ENCODE peak calls at places on chromosomes 11 and 22, in six cellular contexts. B, Y, P, U, H and Z are unnamed samples.

GRCh38 chr22:24554316-24555159 is at the start of gene GUCD1:
- DNase-seq in B (no peak), Y (no peak), P (no peak), U (no peak), H (no peak), Z (no peak)

GRCh38 chr22:35627267-35628041 is 10.3 kb upstream of the MB start:
- DNase-seq in B (peak; percentile 94), Y (peak; percentile 63), P (peak; percentile 35), U (no peak), H (peak; percentile 64), Z (peak; percentile 69)

GRCh38 chr22:42972592-42973535 is 42.1 kb downstream of the PACSIN2 start:
- DNase-seq in B (no peak), Y (no peak), P (no peak), U (no peak), H (no peak), Z (no peak)

GRCh38 chr11:79366218-79366617 is 74.6 kb downstream of the TENM4 start:
- DNase-seq in B (no peak), Y (no peak), P (no peak), U (no peak), H (no peak), Z (no peak)

GRCh38 chr11:78080818-78081495 is 1.3 kb upstream of the NDUFC2 start:
- DNase-seq in B (no peak), Y (no peak), P (peak; percentile 79), U (no peak), H (peak; percentile 64), Z (no peak)

GRCh38 chr11:36151933-36152580 is 137.2 kb downstream of the COMMD9 start:
- DNase-seq in B (no peak), Y (no peak), P (no peak), U (no peak), H (no peak), Z (no peak)

GRCh38 chr11:5225480-5225871 is 1.4 kb downstream of the HBB start:
- DNase-seq in B (no peak), Y (no peak), P (peak; percentile 77), U (no peak), H (no peak), Z (no peak)

GRCh38 chr22:18033204-18033998 is 9.0 kb upstream of the MICAL3 start:
- DNase-seq in B (no peak), Y (no peak), P (no peak), U (no peak), H (no peak), Z (no peak)

GRCh38 chr22:31579835-31580242 is 82.2 kb downstream of the PISD start:
- DNase-seq in B (peak; percentile 16), Y (no peak), P (no peak), U (no peak), H (peak; percentile 96), Z (no peak)

GRCh38 chr11:1488575-1489180 is 2.1 kb upstream of the MOB2 start:
- DNase-seq in B (no peak), Y (no peak), P (no peak), U (no peak), H (no peak), Z (no peak)

GRCh38 chr22:36027960-36028645 is 521 bp downstream of the RBFOX2 start:
- DNase-seq in B (no peak), Y (no peak), P (no peak), U (no peak), H (no peak), Z (no peak)

GRCh38 chr22:19576460-19577421 is 52.5 kb upstream of the CLDN5 start:
- DNase-seq in B (no peak), Y (no peak), P (peak; percentile 83), U (no peak), H (no peak), Z (no peak)

GRCh38 chr22:47775686-47776085 is 1013.2 kb downstream of the TBC1D22A start:
- DNase-seq in B (no peak), Y (no peak), P (no peak), U (no peak), H (no peak), Z (no peak)

GRCh38 chr11:123300874-123301695 is 106.0 kb upstream of the CLMP start:
- DNase-seq in B (peak; percentile 13), Y (no peak), P (peak; percentile 6), U (peak; percentile 47), H (no peak), Z (peak; percentile 63)

GRCh38 chr22:28017558-28017820 is 98.4 kb upstream of the PITPNB start:
- DNase-seq in B (no peak), Y (no peak), P (no peak), U (no peak), H (no peak), Z (no peak)

GRCh38 chr11:93169950-93170561 is 27.7 kb downstream of the SLC36A4 start:
- DNase-seq in B (peak; percentile 37), Y (no peak), P (peak; percentile 24), U (no peak), H (peak; percentile 24), Z (peak; percentile 22)

GRCh38 chr11:62830904-62831519 is 839 bp downstream of the STX5 start:
- DNase-seq in B (no peak), Y (no peak), P (no peak), U (no peak), H (peak; percentile 57), Z (peak; percentile 22)

GRCh38 chr11:15976433-15977045 is 379.8 kb downstream of the SOX6 start:
- DNase-seq in B (no peak), Y (no peak), P (no peak), U (no peak), H (no peak), Z (no peak)

GRCh38 chr11:76639621-76640020 is 30.9 kb downstream of the LRRC32 start:
- DNase-seq in B (no peak), Y (no peak), P (no peak), U (no peak), H (no peak), Z (no peak)

GRCh38 chr11:76640540-76640939 is 30.0 kb downstream of the LRRC32 start:
- DNase-seq in B (no peak), Y (no peak), P (no peak), U (no peak), H (no peak), Z (no peak)

GRCh38 chr11:76636826-76637460 is 33.6 kb downstream of the LRRC32 start:
- DNase-seq in B (no peak), Y (no peak), P (no peak), U (no peak), H (no peak), Z (no peak)

GRCh38 chr11:76637491-76638266 is 32.9 kb downstream of the LRRC32 start:
- DNase-seq in B (no peak), Y (no peak), P (no peak), U (peak; percentile 67), H (no peak), Z (no peak)

GRCh38 chr11:76638267-76639197 is 32.0 kb downstream of the LRRC32 start:
- DNase-seq in B (no peak), Y (no peak), P (no peak), U (no peak), H (no peak), Z (no peak)
- TF ChIP-seq CEBPB in B (no peak), Y (no peak), P (no peak), U (no peak), H (no peak), Z (no peak)

DNA sequence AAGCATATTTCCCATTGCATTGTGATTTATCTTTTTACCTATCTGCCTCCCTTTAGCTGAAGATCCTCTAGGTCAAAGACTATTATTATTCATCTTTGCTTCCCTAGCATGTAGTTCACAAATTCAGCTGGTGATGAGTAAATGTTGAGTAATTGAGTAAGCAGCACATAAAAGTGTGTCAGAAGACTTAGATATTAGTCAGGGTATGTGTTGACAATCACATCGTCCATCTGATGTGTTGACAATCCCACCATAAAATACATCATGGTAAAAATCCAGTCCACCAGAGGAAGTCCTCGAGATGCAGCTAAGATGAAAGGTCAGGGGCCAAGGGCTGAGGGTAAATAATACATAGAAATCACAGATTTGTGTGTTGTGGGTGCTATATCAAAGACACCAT is 22.9 kb upstream of the ABTB2 start:
- DNase-seq in B (peak; percentile 65), Y (no peak), P (no peak), U (no peak), H (peak; percentile 31), Z (peak; percentile 39)
- TF ChIP-seq MAX in B (peak; percentile 75), Y (no peak), P (no peak), U (no peak), H (no peak), Z (peak; percentile 40)

DNA sequence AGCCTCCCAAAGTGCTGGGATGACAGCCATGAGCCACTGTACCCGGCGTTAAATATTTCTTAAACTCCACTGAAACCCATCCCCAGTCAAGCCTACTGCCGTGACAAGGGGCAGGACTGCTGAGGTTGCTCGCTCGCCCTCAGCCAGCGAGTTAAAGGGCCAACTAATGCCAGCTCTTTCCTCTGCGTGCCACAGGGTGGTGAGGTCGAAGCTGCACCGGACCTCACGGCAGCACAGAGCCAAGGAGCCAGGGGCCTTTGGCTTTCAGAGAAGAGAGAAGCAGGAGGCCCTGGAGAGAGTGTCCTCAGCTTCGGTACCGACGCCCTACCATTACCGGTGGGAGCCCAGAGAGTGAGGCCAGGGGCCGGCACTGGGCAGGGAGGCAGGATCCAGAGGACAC is 12.8 kb downstream of the ARFGAP2 start:
- DNase-seq in B (no peak), Y (no peak), P (no peak), U (no peak), H (no peak), Z (no peak)
- TF ChIP-seq CEBPB in B (no peak), Y (no peak), P (no peak), U (no peak), H (no peak), Z (no peak)

GRCh38 chr11:96265236-96265737 is 77.7 kb downstream of the MAML2 start:
- DNase-seq in B (no peak), Y (no peak), P (no peak), U (no peak), H (no peak), Z (no peak)

GRCh38 chr11:96267001-96267489 is 76.0 kb downstream of the MAML2 start:
- DNase-seq in B (no peak), Y (no peak), P (no peak), U (no peak), H (no peak), Z (no peak)

GRCh38 chr11:96265972-96266371 is 77.0 kb downstream of the MAML2 start:
- DNase-seq in B (no peak), Y (no peak), P (no peak), U (no peak), H (no peak), Z (no peak)

GRCh38 chr11:96264364-96264763 is 78.6 kb downstream of the MAML2 start:
- DNase-seq in B (no peak), Y (no peak), P (no peak), U (no peak), H (no peak), Z (no peak)

DNA sequence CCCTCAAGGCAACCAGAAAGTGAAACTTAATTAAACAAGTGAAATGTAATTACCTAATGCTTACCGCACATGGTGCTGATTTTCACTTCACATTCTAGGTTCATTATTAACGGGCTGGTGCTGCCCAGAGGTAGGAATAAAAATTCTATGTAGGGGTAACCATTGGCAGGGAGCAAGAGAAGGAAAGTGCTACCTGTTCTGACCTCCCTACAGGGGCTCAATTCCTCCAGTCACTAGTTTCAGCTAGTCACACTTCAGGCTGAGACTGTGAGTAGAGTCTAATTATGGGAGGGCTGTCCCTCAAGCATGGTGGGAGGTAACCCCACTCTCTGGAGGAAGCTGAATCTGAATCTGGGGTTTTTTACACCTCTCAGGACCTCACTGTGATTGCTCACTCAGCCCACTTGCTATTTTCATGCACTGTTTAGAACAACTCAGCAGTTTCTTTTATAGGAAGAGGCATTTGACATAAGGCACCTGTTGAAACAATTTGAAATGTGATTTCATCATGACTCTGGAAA is 75.4 kb downstream of the MAML2 start:
- DNase-seq in B (no peak), Y (no peak), P (no peak), U (peak; percentile 95), H (no peak), Z (no peak)
- TF ChIP-seq MAX in B (no peak), Y (no peak), P (no peak), U (no peak), H (no peak), Z (no peak)